ENCODE peak calls at places on chromosomes 3 and 15, in four cellular contexts. One of them, this sample, is unnamed.
A peak's percentile ranks its signal among the peaks of the same experiment; 100 is the strongest.

GRCh38 chr3:99108508-99108907 is 207.0 kb upstream of the DCBLD2 start:
- DNase-seq in left lung: no peak
- DNase-seq in lower lobe of right lung: no peak
- DNase-seq in foreskin fibroblast: peak; percentile 89
- DNase-seq in this sample: peak; percentile 74

GRCh38 chr3:49199244-49199899 is 28.0 kb downstream of the KLHDC8B start:
- DNase-seq in left lung: peak; percentile 89
- DNase-seq in lower lobe of right lung: peak; percentile 81
- DNase-seq in foreskin fibroblast: peak; percentile 87
- DNase-seq in this sample: peak; percentile 48

GRCh38 chr3:67647390-67647878 is 7.0 kb downstream of the SUCLG2 start:
- DNase-seq in left lung: peak; percentile 58
- DNase-seq in lower lobe of right lung: no peak
- DNase-seq in foreskin fibroblast: peak; percentile 99
- DNase-seq in this sample: peak; percentile 95

GRCh38 chr15:100771745-100772144 is 107.9 kb upstream of the ALDH1A3 start:
- DNase-seq in left lung: no peak
- DNase-seq in lower lobe of right lung: no peak
- DNase-seq in foreskin fibroblast: no peak
- DNase-seq in this sample: no peak

GRCh38 chr15:62647195-62647865 is 395.2 kb upstream of the TPM1 start:
- DNase-seq in left lung: peak; percentile 56
- DNase-seq in lower lobe of right lung: no peak
- DNase-seq in foreskin fibroblast: peak; percentile 70
- DNase-seq in this sample: peak; percentile 81

GRCh38 chr3:57951106-57951882 is 56.9 kb upstream of the FLNB start:
- DNase-seq in left lung: peak; percentile 71
- DNase-seq in lower lobe of right lung: peak; percentile 57
- DNase-seq in foreskin fibroblast: peak; percentile 73
- DNase-seq in this sample: no peak

GRCh38 chr3:64612082-64612860 is 75.5 kb downstream of the ADAMTS9 start:
- DNase-seq in left lung: no peak
- DNase-seq in lower lobe of right lung: no peak
- DNase-seq in foreskin fibroblast: peak; percentile 48
- DNase-seq in this sample: no peak

GRCh38 chr15:66775127-66776105 is 73.4 kb downstream of the SMAD6 start:
- DNase-seq in left lung: no peak
- DNase-seq in lower lobe of right lung: no peak
- DNase-seq in foreskin fibroblast: no peak
- DNase-seq in this sample: no peak

GRCh38 chr3:186589856-186590579 is 19.5 kb downstream of the DNAJB11 start:
- DNase-seq in left lung: peak; percentile 54
- DNase-seq in lower lobe of right lung: no peak
- DNase-seq in foreskin fibroblast: peak; percentile 33
- DNase-seq in this sample: no peak

GRCh38 chr3:83843716-83844115 is 1115.1 kb upstream of the CADM2 start:
- DNase-seq in left lung: no peak
- DNase-seq in lower lobe of right lung: no peak
- DNase-seq in foreskin fibroblast: no peak
- DNase-seq in this sample: peak; percentile 66

GRCh38 chr15:29825205-29825604 is 2.9 kb upstream of the TJP1 start:
- DNase-seq in left lung: no peak
- DNase-seq in lower lobe of right lung: no peak
- DNase-seq in foreskin fibroblast: no peak
- DNase-seq in this sample: no peak

GRCh38 chr3:190545260-190545659 is 31.4 kb downstream of the IL1RAP start:
- DNase-seq in left lung: no peak
- DNase-seq in lower lobe of right lung: no peak
- DNase-seq in foreskin fibroblast: no peak
- DNase-seq in this sample: no peak

GRCh38 chr15:79082363-79083070 is 8.1 kb downstream of the RASGRF1 start:
- DNase-seq in left lung: no peak
- DNase-seq in lower lobe of right lung: no peak
- DNase-seq in foreskin fibroblast: no peak
- DNase-seq in this sample: no peak

GRCh38 chr3:72997421-72997961 is 880 bp downstream of the PPP4R2 start:
- DNase-seq in left lung: no peak
- DNase-seq in lower lobe of right lung: no peak
- DNase-seq in foreskin fibroblast: peak; percentile 36
- DNase-seq in this sample: no peak

GRCh38 chr15:61527836-61528589 is 298.9 kb upstream of the RORA start:
- DNase-seq in left lung: no peak
- DNase-seq in lower lobe of right lung: no peak
- DNase-seq in foreskin fibroblast: no peak
- DNase-seq in this sample: no peak

GRCh38 chr3:18402140-18402834 is 22.9 kb downstream of the SATB1 start:
- DNase-seq in left lung: no peak
- DNase-seq in lower lobe of right lung: no peak
- DNase-seq in foreskin fibroblast: no peak
- DNase-seq in this sample: no peak

GRCh38 chr15:35118987-35119386 is 33.9 kb upstream of the NANOGP8 start:
- DNase-seq in left lung: no peak
- DNase-seq in lower lobe of right lung: no peak
- DNase-seq in foreskin fibroblast: no peak
- DNase-seq in this sample: no peak

GRCh38 chr3:171954644-171955365 is 84.6 kb upstream of the FNDC3B start:
- DNase-seq in left lung: no peak
- DNase-seq in lower lobe of right lung: no peak
- DNase-seq in foreskin fibroblast: no peak
- DNase-seq in this sample: no peak

GRCh38 chr3:134754768-134755559 is 40.1 kb upstream of the EPHB1 start:
- DNase-seq in left lung: no peak
- DNase-seq in lower lobe of right lung: no peak
- DNase-seq in foreskin fibroblast: peak; percentile 19
- DNase-seq in this sample: no peak

GRCh38 chr3:186236357-186237020 is 125.5 kb downstream of the DGKG start:
- DNase-seq in left lung: peak; percentile 50
- DNase-seq in lower lobe of right lung: no peak
- DNase-seq in foreskin fibroblast: no peak
- DNase-seq in this sample: peak; percentile 82

GRCh38 chr3:59001675-59002074 is 48.1 kb downstream of the CFAP20DC start:
- DNase-seq in left lung: no peak
- DNase-seq in lower lobe of right lung: no peak
- DNase-seq in foreskin fibroblast: no peak
- DNase-seq in this sample: no peak

GRCh38 chr3:98690876-98691275 is 72.3 kb upstream of the ST3GAL6 start:
- DNase-seq in left lung: no peak
- DNase-seq in lower lobe of right lung: no peak
- DNase-seq in foreskin fibroblast: no peak
- DNase-seq in this sample: no peak

GRCh38 chr15:52013151-52013791 is 5.7 kb upstream of the MAPK6 start:
- DNase-seq in left lung: no peak
- DNase-seq in lower lobe of right lung: no peak
- DNase-seq in foreskin fibroblast: peak; percentile 36
- DNase-seq in this sample: no peak

GRCh38 chr15:58432421-58432820 is 630 bp downstream of the LIPC start:
- DNase-seq in left lung: no peak
- DNase-seq in lower lobe of right lung: no peak
- DNase-seq in foreskin fibroblast: no peak
- DNase-seq in this sample: no peak

GRCh38 chr3:185423178-185423577 is 60.2 kb downstream of the MAP3K13 start:
- DNase-seq in left lung: no peak
- DNase-seq in lower lobe of right lung: no peak
- DNase-seq in foreskin fibroblast: no peak
- DNase-seq in this sample: no peak

GRCh38 chr15:39851505-39852082 is 68.5 kb downstream of the GPR176 start:
- DNase-seq in left lung: no peak
- DNase-seq in lower lobe of right lung: no peak
- DNase-seq in foreskin fibroblast: no peak
- DNase-seq in this sample: no peak

GRCh38 chr15:41838400-41838897 is at the start of gene PLA2G4B:
- DNase-seq in left lung: peak; percentile 90
- DNase-seq in lower lobe of right lung: peak; percentile 90
- DNase-seq in foreskin fibroblast: no peak
- DNase-seq in this sample: no peak

GRCh38 chr15:63522143-63522531 is 17.7 kb downstream of the USP3 start:
- DNase-seq in left lung: no peak
- DNase-seq in lower lobe of right lung: no peak
- DNase-seq in foreskin fibroblast: no peak
- DNase-seq in this sample: no peak

GRCh38 chr3:79253704-79254103 is 514.1 kb downstream of the ROBO1 start:
- DNase-seq in left lung: no peak
- DNase-seq in lower lobe of right lung: no peak
- DNase-seq in foreskin fibroblast: peak; percentile 20
- DNase-seq in this sample: no peak

GRCh38 chr15:55434989-55435825 is 26.9 kb downstream of the PIERCE2 start:
- DNase-seq in left lung: no peak
- DNase-seq in lower lobe of right lung: no peak
- DNase-seq in foreskin fibroblast: peak; percentile 33
- DNase-seq in this sample: no peak

GRCh38 chr15:49769225-49769624 is 148.4 kb downstream of the DTWD1 start:
- DNase-seq in left lung: no peak
- DNase-seq in lower lobe of right lung: no peak
- DNase-seq in foreskin fibroblast: no peak
- DNase-seq in this sample: no peak

GRCh38 chr3:102060814-102061213 is 211.5 kb downstream of the NFKBIZ start:
- DNase-seq in left lung: no peak
- DNase-seq in lower lobe of right lung: no peak
- DNase-seq in foreskin fibroblast: no peak
- DNase-seq in this sample: no peak

GRCh38 chr15:99102332-99103235 is 2.3 kb upstream of the SYNM start:
- DNase-seq in left lung: no peak
- DNase-seq in lower lobe of right lung: no peak
- DNase-seq in foreskin fibroblast: no peak
- DNase-seq in this sample: no peak

GRCh38 chr3:18556503-18556902 is 131.4 kb upstream of the SATB1 start:
- DNase-seq in left lung: no peak
- DNase-seq in lower lobe of right lung: no peak
- DNase-seq in foreskin fibroblast: no peak
- DNase-seq in this sample: no peak

GRCh38 chr15:89837134-89837829 is 22.6 kb upstream of the ANPEP start:
- DNase-seq in left lung: no peak
- DNase-seq in lower lobe of right lung: no peak
- DNase-seq in foreskin fibroblast: peak; percentile 50
- DNase-seq in this sample: no peak

GRCh38 chr3:50953825-50954224 is 279.1 kb downstream of the DOCK3 start:
- DNase-seq in left lung: no peak
- DNase-seq in lower lobe of right lung: no peak
- DNase-seq in foreskin fibroblast: no peak
- DNase-seq in this sample: no peak

GRCh38 chr3:50950591-50950990 is 275.9 kb downstream of the DOCK3 start:
- DNase-seq in left lung: no peak
- DNase-seq in lower lobe of right lung: no peak
- DNase-seq in foreskin fibroblast: no peak
- DNase-seq in this sample: no peak
- H3K4me3 ChIP-seq in left lung: no peak overlapping the region
- H3K4me3 ChIP-seq in lower lobe of right lung: no peak overlapping the region
- H3K4me3 ChIP-seq in foreskin fibroblast: no peak overlapping the region
- H3K4me3 ChIP-seq in this sample: no peak overlapping the region

DNA sequence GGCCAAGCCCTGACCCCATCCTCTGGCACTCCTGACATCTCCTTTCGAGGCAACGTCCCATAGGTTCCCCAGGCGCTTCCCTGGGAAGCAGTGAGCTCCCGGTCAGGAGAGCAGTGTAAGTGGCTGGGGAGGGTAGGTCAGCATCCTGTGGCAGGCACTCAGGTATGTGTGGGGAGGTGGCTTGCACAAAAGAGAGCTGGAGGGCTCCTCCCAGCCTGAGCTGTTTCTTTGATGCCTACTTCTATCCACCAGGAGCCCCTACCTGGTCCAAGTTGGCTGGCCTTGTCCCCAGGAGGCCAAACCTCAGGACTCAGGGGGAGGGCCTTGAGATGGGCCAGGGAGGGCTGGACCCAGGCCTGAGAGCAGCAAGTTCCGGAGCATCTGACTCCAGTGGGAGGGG is 31.7 kb upstream of the LINGO1 start:
- DNase-seq in left lung: no peak
- DNase-seq in lower lobe of right lung: no peak
- DNase-seq in foreskin fibroblast: no peak
- DNase-seq in this sample: no peak
- H3K4me3 ChIP-seq in left lung: no peak overlapping the region
- H3K4me3 ChIP-seq in lower lobe of right lung: no peak overlapping the region
- H3K4me3 ChIP-seq in foreskin fibroblast: no peak overlapping the region
- H3K4me3 ChIP-seq in this sample: no peak overlapping the region

GRCh38 chr3:51955893-51956770 is 951 bp downstream of the GPR62 start:
- DNase-seq in left lung: no peak
- DNase-seq in lower lobe of right lung: no peak
- DNase-seq in foreskin fibroblast: peak; percentile 57
- DNase-seq in this sample: no peak
- H3K4me3 ChIP-seq in left lung: peak overlapping the region; percentile 30
- H3K4me3 ChIP-seq in lower lobe of right lung: peak overlapping the region; percentile 53
- H3K4me3 ChIP-seq in foreskin fibroblast: no peak overlapping the region
- H3K4me3 ChIP-seq in this sample: no peak overlapping the region

DNA sequence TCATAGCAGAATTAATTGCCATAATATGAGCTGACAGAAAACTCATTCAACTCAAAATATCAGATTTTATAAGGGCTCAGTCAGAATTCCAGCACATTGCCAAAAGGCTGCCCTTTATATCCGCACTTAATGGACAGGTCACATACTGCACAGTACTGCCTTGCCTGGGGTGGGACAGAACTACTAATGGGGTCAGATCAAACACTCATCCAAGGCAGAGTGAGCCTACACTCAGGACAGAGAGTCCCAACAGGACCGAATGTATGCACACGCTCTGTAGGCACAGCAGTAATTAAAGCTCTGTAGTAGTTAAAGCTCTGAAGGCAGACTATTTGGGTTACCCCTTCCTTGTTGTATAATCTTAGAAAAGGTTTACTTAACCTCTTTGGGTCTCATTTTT is 27.2 kb downstream of the HSPBAP1 start:
- DNase-seq in left lung: no peak
- DNase-seq in lower lobe of right lung: no peak
- DNase-seq in foreskin fibroblast: no peak
- DNase-seq in this sample: no peak
- H3K4me3 ChIP-seq in left lung: no peak overlapping the region
- H3K4me3 ChIP-seq in lower lobe of right lung: no peak overlapping the region
- H3K4me3 ChIP-seq in foreskin fibroblast: no peak overlapping the region
- H3K4me3 ChIP-seq in this sample: no peak overlapping the region

GRCh38 chr3:9934993-9935392 is 1.4 kb downstream of the CRELD1 start:
- DNase-seq in left lung: no peak
- DNase-seq in lower lobe of right lung: no peak
- DNase-seq in foreskin fibroblast: no peak
- DNase-seq in this sample: no peak
- H3K4me3 ChIP-seq in left lung: peak overlapping the region; percentile 89
- H3K4me3 ChIP-seq in lower lobe of right lung: peak overlapping the region; percentile 95
- H3K4me3 ChIP-seq in foreskin fibroblast: no peak overlapping the region
- H3K4me3 ChIP-seq in this sample: no peak overlapping the region

GRCh38 chr3:128648402-128648801 is 2.2 kb downstream of the RPN1 start:
- DNase-seq in left lung: no peak
- DNase-seq in lower lobe of right lung: no peak
- DNase-seq in foreskin fibroblast: no peak
- DNase-seq in this sample: no peak
- H3K4me3 ChIP-seq in left lung: peak overlapping the region; percentile 100
- H3K4me3 ChIP-seq in lower lobe of right lung: peak overlapping the region; percentile 95
- H3K4me3 ChIP-seq in foreskin fibroblast: peak overlapping the region; percentile 83
- H3K4me3 ChIP-seq in this sample: peak overlapping the region; percentile 98

GRCh38 chr15:86743283-86743903 is 663.7 kb downstream of the AGBL1 start:
- DNase-seq in left lung: no peak
- DNase-seq in lower lobe of right lung: no peak
- DNase-seq in foreskin fibroblast: no peak
- DNase-seq in this sample: no peak
- H3K4me3 ChIP-seq in left lung: no peak overlapping the region
- H3K4me3 ChIP-seq in lower lobe of right lung: no peak overlapping the region
- H3K4me3 ChIP-seq in foreskin fibroblast: no peak overlapping the region
- H3K4me3 ChIP-seq in this sample: no peak overlapping the region

GRCh38 chr15:83204697-83205096 is 2.9 kb downstream of the HDGFL3 start:
- DNase-seq in left lung: no peak
- DNase-seq in lower lobe of right lung: no peak
- DNase-seq in foreskin fibroblast: no peak
- DNase-seq in this sample: no peak
- H3K4me3 ChIP-seq in left lung: no peak overlapping the region
- H3K4me3 ChIP-seq in lower lobe of right lung: no peak overlapping the region
- H3K4me3 ChIP-seq in foreskin fibroblast: no peak overlapping the region
- H3K4me3 ChIP-seq in this sample: no peak overlapping the region

This sample was measured in retinal pigment epithelial cell.